ENCODE peak calls at places on chromosomes 6 and 20, in ten cellular contexts. W is neural crest cell; C is choroid plexus epithelial cell; X is stimulated activated CD8-positive, alpha-beta memory T cell treated with anti-CD3 and anti-CD28 coated beads, Interleukin-15, amount 100 ng/mL, for 24 hours; T is NCI-H1417; J is fibroblast of mammary gland; V is GOT3; F is progenitor cell of endocrine pancreas; N is retina; S is B cell. G is an unnamed sample.

GRCh38 chr20:51800769-51801219 is 1.5 kb downstream of the SALL4 start:
- DNase-seq in W (peak), C (peak), X (no peak), T (no peak), J (no peak), V (no peak), F (peak), N (peak), S (peak), G (no peak)

GRCh38 chr6:166904101-166904746 is 52.1 kb downstream of the RNASET2 start:
- DNase-seq in W (peak), C (peak), X (no peak), T (peak), J (peak), V (no peak), F (no peak), N (peak), S (no peak), G (no peak)

GRCh38 chr20:10177326-10177725 is 41.3 kb upstream of the SNAP25 start:
- DNase-seq in W (no peak), C (no peak), X (no peak), T (no peak), J (peak), V (no peak), F (no peak), N (no peak), S (no peak), G (no peak)

GRCh38 chr20:61053487-61054277 is 198.4 kb upstream of the CDH4 start:
- DNase-seq in W (no peak), C (no peak), X (no peak), T (no peak), J (no peak), V (no peak), F (no peak), N (no peak), S (no peak), G (no peak)

GRCh38 chr6:134550604-134551003 is 232.7 kb upstream of the SGK1 start:
- DNase-seq in W (no peak), C (peak), X (no peak), T (no peak), J (peak), V (no peak), F (no peak), N (no peak), S (no peak), G (no peak)

GRCh38 chr6:28985396-28986164 is 19.5 kb downstream of the ZNF311 start:
- DNase-seq in W (peak), C (peak), X (no peak), T (peak), J (peak), V (peak), F (peak), N (peak), S (no peak), G (peak)

GRCh38 chr6:53023323-53023722 is 28.2 kb upstream of the GSTA4 start:
- DNase-seq in W (no peak), C (no peak), X (no peak), T (no peak), J (no peak), V (no peak), F (no peak), N (no peak), S (no peak), G (no peak)

GRCh38 chr6:111972714-111973678 is 80.9 kb upstream of the CCN6 start:
- DNase-seq in W (no peak), C (peak), X (no peak), T (no peak), J (peak), V (peak), F (no peak), N (no peak), S (no peak), G (peak)

GRCh38 chr20:20637998-20638397 is 74.4 kb downstream of the RALGAPA2 start:
- DNase-seq in W (no peak), C (no peak), X (no peak), T (peak), J (no peak), V (no peak), F (no peak), N (no peak), S (no peak), G (no peak)

GRCh38 chr6:100346828-100347227 is 117.9 kb downstream of the SIM1 start:
- DNase-seq in W (no peak), C (peak), X (no peak), T (no peak), J (peak), V (no peak), F (no peak), N (no peak), S (no peak), G (no peak)

GRCh38 chr6:4941782-4942672 is 61.8 kb downstream of the RPP40 start:
- DNase-seq in W (no peak), C (peak), X (no peak), T (no peak), J (peak), V (peak), F (no peak), N (no peak), S (no peak), G (peak)

GRCh38 chr20:2301164-2301622 is 5.4 kb downstream of the TGM3 start:
- DNase-seq in W (no peak), C (no peak), X (no peak), T (no peak), J (peak), V (no peak), F (no peak), N (no peak), S (peak), G (peak)

GRCh38 chr6:6747371-6747770 is 158.9 kb downstream of the LY86 start:
- DNase-seq in W (no peak), C (no peak), X (no peak), T (no peak), J (no peak), V (no peak), F (no peak), N (peak), S (no peak), G (no peak)

GRCh38 chr6:27138837-27139752 is 108.4 kb upstream of the PRSS16 start:
- DNase-seq in W (peak), C (peak), X (no peak), T (peak), J (peak), V (no peak), F (no peak), N (peak), S (peak), G (no peak)

GRCh38 chr6:14059791-14060436 is 57.7 kb upstream of the CD83 start:
- DNase-seq in W (no peak), C (no peak), X (no peak), T (no peak), J (no peak), V (no peak), F (no peak), N (no peak), S (no peak), G (peak)

GRCh38 chr6:105495515-105495914 is 92.6 kb upstream of the PREP start:
- DNase-seq in W (no peak), C (no peak), X (no peak), T (no peak), J (no peak), V (no peak), F (no peak), N (no peak), S (no peak), G (no peak)

GRCh38 chr6:92510137-92510536 is 909.2 kb downstream of the EPHA7 start:
- DNase-seq in W (no peak), C (no peak), X (no peak), T (no peak), J (no peak), V (no peak), F (no peak), N (no peak), S (no peak), G (no peak)

GRCh38 chr6:92681401-92681800 is 738.0 kb downstream of the EPHA7 start:
- DNase-seq in W (no peak), C (no peak), X (no peak), T (no peak), J (no peak), V (no peak), F (no peak), N (no peak), S (no peak), G (no peak)

GRCh38 chr20:53413188-53413631 is 180.4 kb downstream of the ZNF217 start:
- DNase-seq in W (no peak), C (peak), X (no peak), T (peak), J (no peak), V (no peak), F (peak), N (no peak), S (peak), G (no peak)

GRCh38 chr20:48238326-48238725 is 453.0 kb upstream of the SULF2 start:
- DNase-seq in W (no peak), C (peak), X (no peak), T (no peak), J (peak), V (no peak), F (no peak), N (no peak), S (no peak), G (no peak)

GRCh38 chr20:25046736-25047666 is 10.9 kb downstream of the ACSS1 start:
- DNase-seq in W (no peak), C (no peak), X (no peak), T (no peak), J (no peak), V (no peak), F (no peak), N (no peak), S (no peak), G (no peak)

GRCh38 chr20:57061058-57061900 is 205.2 kb downstream of the BMP7 start:
- DNase-seq in W (peak), C (peak), X (no peak), T (peak), J (no peak), V (no peak), F (no peak), N (peak), S (no peak), G (no peak)

G was measured in breast epithelium.